ENCODE peak calls at places on chromosomes 13 and 19, in eight cellular contexts. Z is CD4-positive, alpha-beta T cell; R is nephron progenitor cell; L is omental fat pad; X is Caco-2; Y is lower lobe of right lung; J is PC-3; I is neural crest cell. D is an unnamed sample.

GRCh38 chr13:35781661-35782060 is 305.2 kb upstream of the MAB21L1 start:
- DNase-seq in I (no peak), Z (no peak), J (no peak), Y (no peak), L (no peak), R (no peak), X (no peak), D (no peak)

GRCh38 chr13:48504606-48505369 is 28.1 kb downstream of the RCBTB2 start:
- DNase-seq in X (no peak), I (no peak), R (no peak), J (no peak), Y (no peak), L (no peak), Z (no peak), D (peak; percentile 49)

GRCh38 chr19:12785431-12786011 is 5.8 kb upstream of the JUNB start:
- DNase-seq in J (no peak), Z (no peak), L (no peak), R (no peak), Y (peak; percentile 62), I (no peak), X (no peak), D (no peak)

GRCh38 chr13:107883561-107884175 is 331.7 kb downstream of the LIG4 start:
- DNase-seq in X (no peak), R (no peak), Y (no peak), L (no peak), Z (no peak), I (no peak), J (peak; percentile 93), D (no peak)

GRCh38 chr19:50679177-50680125 is 30.2 kb downstream of the C19orf81 start:
- DNase-seq in I (peak; percentile 80), L (peak; percentile 70), Y (peak; percentile 83), J (peak; percentile 88), Z (peak; percentile 43), X (peak; percentile 86), R (peak; percentile 84), D (peak; percentile 73)

GRCh38 chr13:94233401-94233800 is 246.1 kb downstream of the DCT start:
- DNase-seq in Y (no peak), R (peak; percentile 3), X (no peak), I (no peak), J (peak; percentile 80), L (peak; percentile 27), Z (no peak), D (no peak)

GRCh38 chr13:100933841-100934240 is 259.2 kb upstream of the TMTC4 start:
- DNase-seq in L (no peak), I (no peak), Z (no peak), X (no peak), Y (no peak), J (no peak), R (no peak), D (no peak)

GRCh38 chr19:38303517-38304351 is at the start of gene C19orf33:
- DNase-seq in X (peak; percentile 84), I (no peak), Y (peak; percentile 88), L (no peak), Z (no peak), R (no peak), J (peak; percentile 88), D (no peak)

GRCh38 chr19:13797870-13798269 is 2.6 kb downstream of the ZSWIM4 start:
- DNase-seq in I (no peak), Z (no peak), X (no peak), J (peak; percentile 89), R (no peak), Y (peak; percentile 62), L (no peak), D (no peak)

GRCh38 chr19:40614595-40615411 is 13.6 kb downstream of the LTBP4 start:
- DNase-seq in X (peak; percentile 94), Y (peak; percentile 86), I (no peak), L (peak; percentile 79), R (peak; percentile 80), J (peak; percentile 79), Z (peak; percentile 60), D (no peak)

GRCh38 chr19:18006895-18007604 is 920 bp upstream of the ARRDC2 start:
- DNase-seq in J (peak; percentile 92), L (peak; percentile 55), R (peak; percentile 87), I (peak; percentile 85), X (peak; percentile 60), Y (peak; percentile 90), Z (peak; percentile 75), D (peak; percentile 82)

GRCh38 chr19:47353307-47353712 is 4.2 kb downstream of the DHX34 start:
- DNase-seq in L (no peak), R (no peak), Y (no peak), J (no peak), X (no peak), I (no peak), Z (no peak), D (no peak)

GRCh38 chr19:42312370-42312769 is 739 bp upstream of the TMEM145 start:
- DNase-seq in R (no peak), X (no peak), Y (no peak), Z (no peak), J (no peak), I (no peak), L (no peak), D (no peak)

GRCh38 chr19:42309686-42310085 is 3.4 kb upstream of the TMEM145 start:
- DNase-seq in X (no peak), I (no peak), Z (no peak), L (no peak), R (no peak), J (no peak), Y (no peak), D (no peak)

GRCh38 chr19:42313096-42313839 is at the start of gene TMEM145:
- DNase-seq in I (peak; percentile 49), X (peak; percentile 62), Y (no peak), L (no peak), J (no peak), R (peak; percentile 79), Z (no peak), D (no peak)

GRCh38 chr19:42313840-42314755 is 989 bp downstream of the TMEM145 start:
- DNase-seq in R (no peak), Y (no peak), J (no peak), L (no peak), Z (no peak), X (no peak), I (no peak), D (no peak)

DNA sequence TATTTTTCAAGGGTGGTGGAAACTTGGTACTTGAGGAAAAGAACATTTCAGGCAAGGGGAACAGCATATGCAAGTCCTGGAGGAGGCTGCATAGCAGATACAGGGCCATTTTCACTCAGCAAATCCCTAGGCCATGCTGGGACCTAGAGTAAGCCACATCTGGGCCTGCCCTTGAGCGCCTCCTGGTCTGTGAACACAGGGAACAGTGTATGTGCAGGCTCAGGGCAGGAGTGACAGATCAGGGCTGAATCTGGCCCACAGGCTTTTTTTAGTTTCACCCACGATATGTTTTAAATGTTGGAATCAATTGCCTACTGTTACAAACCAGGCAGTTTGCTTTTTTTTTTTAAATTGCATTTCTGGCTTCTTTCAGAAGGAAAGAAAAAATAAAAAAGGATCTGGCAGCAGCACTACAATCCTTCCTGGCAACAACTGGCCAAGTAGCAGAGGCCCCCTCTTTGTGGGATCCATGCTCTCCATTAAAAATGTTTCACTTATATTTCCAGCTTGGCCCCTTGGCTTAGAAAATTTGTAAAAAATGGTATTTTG is 1.4 kb upstream of the TMEM145 start:
- DNase-seq in Z (no peak), X (no peak), I (no peak), Y (no peak), J (no peak), L (no peak), R (no peak), D (no peak)
- TF ChIP-seq CTCF in Z (no peak), X (no peak), I (no peak), Y (no peak), J (no peak), L (no peak), R (no peak), D (no peak)

DNA sequence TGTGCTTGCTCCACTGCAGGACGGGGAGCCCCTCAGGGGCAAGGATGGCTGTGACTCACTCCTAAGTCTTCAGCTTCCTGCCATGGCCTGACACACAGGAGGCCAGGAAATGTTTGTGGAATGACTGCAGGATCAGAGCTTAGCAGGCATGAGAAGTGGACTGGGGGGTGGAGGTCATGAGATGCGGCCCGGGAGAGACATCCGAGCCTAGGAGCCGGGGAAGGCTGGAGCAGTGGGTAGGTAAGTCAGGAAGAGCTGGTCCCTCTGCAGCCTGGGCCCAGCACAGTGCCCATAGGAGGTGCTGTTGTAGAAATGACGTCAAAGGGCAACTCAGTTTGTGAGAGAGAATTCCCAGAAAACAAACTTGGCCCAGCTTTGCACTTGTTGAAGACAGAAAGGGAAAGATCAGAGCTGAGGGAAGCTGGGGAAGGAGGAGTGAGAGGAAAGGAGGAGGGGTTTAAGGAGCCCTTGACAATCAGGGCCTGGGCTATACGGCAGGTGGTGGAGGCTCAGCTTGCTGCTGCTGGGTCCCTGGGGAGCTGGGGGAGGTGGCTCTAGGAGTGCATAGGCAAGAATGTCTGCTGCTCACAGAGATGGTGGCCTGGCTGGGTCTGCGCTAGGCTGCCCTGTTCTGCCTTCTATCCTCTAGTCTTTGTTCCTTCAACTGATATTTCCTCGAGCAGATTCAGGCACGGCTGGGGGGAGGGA is 18.5 kb downstream of the POU2F2 start:
- DNase-seq in L (no peak), I (no peak), Z (no peak), Y (no peak), J (peak; percentile 92), X (no peak), R (peak; percentile 60), D (no peak)
- TF ChIP-seq CTCF in L (no peak), I (no peak), Z (no peak), Y (no peak), J (peak; percentile 45), X (no peak), R (no peak), D (no peak)

DNA sequence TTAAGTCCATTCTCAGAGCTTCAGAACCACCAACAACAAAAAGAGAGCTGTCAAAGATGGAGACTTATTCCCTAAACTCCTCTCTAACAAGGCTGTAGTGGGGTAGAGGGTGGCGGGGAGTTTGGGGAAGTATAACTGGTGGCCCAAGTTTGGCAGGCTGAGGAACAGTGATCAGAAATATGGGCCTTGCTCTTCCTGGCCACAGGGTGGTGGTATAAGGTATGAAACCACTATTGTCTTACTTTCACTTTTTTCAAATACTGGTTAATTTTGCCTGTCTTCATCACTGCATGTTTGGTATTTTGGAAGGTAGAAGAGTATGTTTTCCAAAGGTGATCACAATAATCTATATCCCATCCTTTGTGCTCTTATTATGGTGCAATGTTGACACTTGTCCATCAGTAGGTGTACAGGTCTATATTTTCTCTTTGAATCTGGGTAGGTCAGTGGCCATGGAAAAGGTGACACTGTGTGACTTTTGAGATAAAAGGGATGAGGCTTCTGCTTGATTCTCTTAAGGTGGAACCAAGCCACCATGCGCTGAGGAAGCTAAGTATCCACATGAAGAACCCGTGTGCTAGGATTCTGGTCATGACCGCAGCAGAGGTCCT is 23.2 kb upstream of the GPC5 start:
- DNase-seq in X (no peak), J (peak; percentile 19), I (no peak), Z (no peak), R (peak; percentile 6), L (no peak), Y (no peak), D (no peak)
- TF ChIP-seq CTCF in X (peak; percentile 63), J (peak; percentile 60), I (peak; percentile 67), Z (peak; percentile 44), R (peak; percentile 45), L (no peak), Y (peak; percentile 54), D (peak; percentile 32)

DNA sequence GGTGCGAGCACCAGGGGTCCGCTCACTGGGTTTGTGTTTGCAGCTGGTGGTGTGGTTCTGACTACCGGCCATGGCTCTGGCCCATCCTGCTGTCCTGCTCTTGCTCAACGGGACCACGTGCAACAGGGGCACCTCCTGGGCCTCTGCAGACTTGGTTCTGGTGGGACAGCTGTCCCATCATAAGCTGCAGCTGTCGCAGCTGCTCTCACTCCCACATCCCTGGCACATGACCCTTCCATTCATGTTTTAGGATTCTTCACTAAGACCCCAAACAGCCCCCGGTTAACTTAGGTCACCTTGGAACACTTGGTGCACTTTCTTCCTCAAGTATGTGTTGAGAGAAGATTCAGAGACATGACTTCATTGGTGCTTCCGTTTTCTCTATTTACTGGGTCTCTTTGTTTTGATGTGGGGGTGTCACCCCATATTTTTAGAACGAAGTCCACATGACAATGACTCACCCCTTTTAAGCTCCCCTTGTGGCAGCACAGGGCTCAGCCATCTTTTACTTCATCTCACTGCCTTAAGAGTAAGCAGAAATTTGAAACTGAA is 68.4 kb upstream of the ARHGEF7 start:
- DNase-seq in Y (no peak), X (no peak), R (no peak), Z (no peak), J (no peak), L (no peak), I (no peak), D (no peak)
- TF ChIP-seq CTCF in Y (peak; percentile 19), X (no peak), R (no peak), Z (no peak), J (no peak), L (no peak), I (no peak), D (no peak)